ENCODE peak calls at places on chromosomes 2 and 18, in five cellular contexts. T is transverse colon, G is lower lobe of right lung, S is mammary epithelial cell, V is PC-3. U is an unnamed sample. For H3K4me1, the result is how much of the 10 kb centered on the place peaks cover.

GRCh38 chr2:221529943-221530652 is 42.0 kb downstream of the EPHA4 start:
- DNase-seq in T (no peak), G (no peak), S (peak), V (peak), U (no peak)

GRCh38 chr2:5474716-5475115 is 217.5 kb upstream of the SOX11 start:
- DNase-seq in T (no peak), G (peak), S (no peak), V (no peak), U (no peak)

GRCh38 chr2:151114934-151115333 is 146.7 kb downstream of the RBM43 start:
- DNase-seq in T (no peak), G (no peak), S (no peak), V (no peak), U (no peak)

GRCh38 chr2:67719351-67719750 is 322.2 kb downstream of the ETAA1 start:
- DNase-seq in T (no peak), G (no peak), S (no peak), V (no peak), U (no peak)

GRCh38 chr2:12223732-12224131 is 477.3 kb downstream of the LPIN1 start:
- DNase-seq in T (no peak), G (no peak), S (no peak), V (no peak), U (no peak)

GRCh38 chr2:11103984-11104793 is 51.1 kb upstream of the SLC66A3 start:
- DNase-seq in T (peak), G (no peak), S (no peak), V (no peak), U (no peak)

GRCh38 chr18:59724116-59724515 is 26.9 kb upstream of the CCBE1 start:
- DNase-seq in T (no peak), G (no peak), S (no peak), V (peak), U (no peak)

GRCh38 chr2:23430263-23430662 is 45.3 kb downstream of the KLHL29 start:
- DNase-seq in T (no peak), G (no peak), S (no peak), V (peak), U (no peak)

GRCh38 chr2:226699321-226699720 is 100.3 kb downstream of the IRS1 start:
- DNase-seq in T (peak), G (no peak), S (no peak), V (no peak), U (no peak)

GRCh38 chr2:109289823-109290222 is 160.8 kb downstream of the SH3RF3 start:
- DNase-seq in T (no peak), G (no peak), S (no peak), V (no peak), U (no peak)

GRCh38 chr2:69385443-69386151 is 1.4 kb downstream of the GFPT1 start:
- DNase-seq in T (peak), G (no peak), S (peak), V (peak), U (no peak)

GRCh38 chr2:15890936-15891905 is 49.1 kb upstream of the MYCN start:
- DNase-seq in T (no peak), G (no peak), S (peak), V (peak), U (no peak)

GRCh38 chr2:45177870-45178269 is 168.6 kb upstream of the SIX2 start:
- DNase-seq in T (no peak), G (no peak), S (peak), V (peak), U (no peak)

GRCh38 chr2:236366049-236366387 is 101.8 kb upstream of the ASB18 start:
- DNase-seq in T (no peak), G (no peak), S (no peak), V (no peak), U (no peak)

GRCh38 chr2:239305771-239306170 is 95.0 kb downstream of the HDAC4 start:
- DNase-seq in T (peak), G (no peak), S (no peak), V (no peak), U (no peak)
- H3K4me3 ChIP-seq in T (no peak), G (no peak), S (no peak), V (no peak), U (no peak)

DNA sequence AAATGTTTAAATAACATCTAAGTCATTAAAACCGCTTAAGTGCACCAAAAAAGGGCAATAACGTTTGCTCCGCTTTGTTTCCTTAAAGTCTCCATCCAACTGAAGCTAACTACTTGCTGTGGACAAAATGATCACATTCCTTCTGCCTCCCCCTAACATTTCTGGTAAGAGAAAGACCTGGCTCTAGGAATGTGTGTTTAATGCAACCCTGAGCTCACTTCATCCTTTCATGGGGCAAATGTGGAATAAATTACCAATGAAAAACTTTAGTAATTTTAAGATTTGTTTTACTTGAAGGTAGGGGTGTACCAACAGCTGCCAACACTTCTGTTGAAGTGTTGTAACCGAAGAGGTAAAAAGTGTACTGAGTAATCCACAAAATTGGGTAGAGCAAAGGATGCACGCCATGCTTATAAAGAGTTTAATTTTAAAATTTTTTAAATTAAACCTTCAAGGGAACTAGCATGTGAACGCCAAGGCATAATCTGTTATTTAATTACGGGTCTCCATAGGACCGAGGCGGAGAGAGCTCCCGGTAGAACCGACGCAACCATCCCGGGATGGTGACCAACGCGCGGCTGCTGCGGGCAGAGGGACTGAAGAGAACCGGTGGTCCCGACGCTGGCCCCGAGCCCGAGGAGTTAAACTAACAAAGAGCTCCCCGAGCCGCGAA is 1.1 kb downstream of the HNRNPLL start:
- DNase-seq in T (no peak), G (no peak), S (no peak), V (peak), U (no peak)
- H3K4me1 ChIP-seq in T (under half), G (half or more), S (under half), V (under half), U (under half)

DNA sequence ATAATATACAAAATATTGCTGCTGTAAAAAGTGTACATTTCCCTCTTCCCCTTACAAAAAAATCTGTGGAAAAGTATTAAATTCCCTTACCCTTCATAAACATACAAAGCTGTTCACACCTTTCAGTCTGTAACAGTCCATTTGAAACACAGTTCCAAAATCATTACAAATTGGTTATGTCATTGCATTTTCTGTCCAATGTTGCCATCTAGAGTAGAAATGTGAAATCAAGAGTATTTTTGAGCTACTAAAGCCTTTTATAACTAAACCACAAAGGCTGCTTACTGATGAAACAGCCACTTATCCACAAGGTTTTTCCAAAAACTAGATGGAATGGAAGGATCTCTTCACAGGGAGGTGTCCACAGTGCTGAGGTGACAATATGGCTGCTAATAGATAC is 72.5 kb downstream of the SS18 start:
- DNase-seq in T (no peak), G (no peak), S (no peak), V (no peak), U (no peak)
- TF ChIP-seq CTCF in T (no peak), G (no peak), S (no peak), V (peak), U (no peak)

GRCh38 chr18:363327-364115 is 95.7 kb upstream of the THOC1 start:
- DNase-seq in T (no peak), G (no peak), S (no peak), V (peak), U (no peak)
- H3K4me3 ChIP-seq in T (no peak), G (no peak), S (no peak), V (no peak), U (no peak)

GRCh38 chr2:47041891-47042684 is 113.0 kb downstream of the STPG4 start:
- DNase-seq in T (no peak), G (no peak), S (no peak), V (no peak), U (no peak)
- H3K4me1 ChIP-seq in T (under half), G (half or more), S (under half), V (half or more), U (under half)

U was measured in CD8-positive, alpha-beta T cell.